ENCODE peak calls at places on chromosomes 7 and 10, in five cellular contexts. I, A, S, L and H are unnamed samples.

GRCh38 chr7:142542938-142543337 is 206.3 kb upstream of the PRSS1 start:
- DNase-seq in S (no peak), A (no peak), I (no peak), L (no peak), H (no peak)

GRCh38 chr7:151954866-151955820 is 1.1 kb upstream of the GALNTL5 start:
- DNase-seq in A (peak; percentile 51), L (no peak), I (peak; percentile 48), S (no peak), H (no peak)

GRCh38 chr10:119263966-119264621 is 56.7 kb downstream of the GRK5 start:
- DNase-seq in A (no peak), I (no peak), L (no peak), S (no peak), H (no peak)

GRCh38 chr10:79348640-79348988 is 1.3 kb downstream of the PPIF start:
- DNase-seq in I (no peak), L (no peak), A (peak; percentile 84), S (no peak), H (peak; percentile 74)

GRCh38 chr10:117535045-117535751 is 7.3 kb upstream of the EMX2 start:
- DNase-seq in A (no peak), S (no peak), L (no peak), I (no peak), H (no peak)

GRCh38 chr10:101894266-101894665 is 50.7 kb upstream of the KCNIP2 start:
- DNase-seq in I (no peak), S (no peak), L (no peak), A (no peak), H (no peak)

GRCh38 chr10:92965314-92965713 is 95.3 kb upstream of the CYP26C1 start:
- DNase-seq in L (no peak), S (no peak), A (no peak), I (no peak), H (no peak)

GRCh38 chr7:4610768-4611467 is 71.2 kb upstream of the FOXK1 start:
- DNase-seq in A (peak; percentile 71), L (no peak), I (peak; percentile 58), S (peak; percentile 24), H (no peak)

GRCh38 chr10:133167693-133168616 is 7.9 kb downstream of the KNDC1 start:
- DNase-seq in A (no peak), L (no peak), S (no peak), I (no peak), H (peak; percentile 33)

GRCh38 chr7:13016633-13017324 is 329.3 kb downstream of the ARL4A start:
- DNase-seq in I (no peak), A (no peak), S (no peak), L (no peak), H (no peak)

GRCh38 chr10:2964632-2965296 is 102.6 kb upstream of the PFKP start:
- DNase-seq in I (no peak), A (no peak), L (no peak), S (no peak), H (no peak)

GRCh38 chr10:71156436-71156835 is 55.9 kb upstream of the UNC5B start:
- DNase-seq in A (no peak), I (no peak), L (no peak), S (no peak), H (no peak)

GRCh38 chr10:93752761-93753160 is 5.0 kb upstream of the LGI1 start:
- DNase-seq in L (no peak), S (no peak), I (no peak), A (no peak), H (no peak)

GRCh38 chr7:19213746-19214145 is 68.5 kb upstream of the FERD3L start:
- DNase-seq in S (no peak), L (no peak), A (no peak), I (no peak), H (no peak)

GRCh38 chr10:32955790-32956189 is 2.2 kb downstream of the ITGB1 start:
- DNase-seq in L (no peak), S (no peak), I (no peak), A (no peak), H (no peak)

GRCh38 chr10:129322872-129323271 is 144.2 kb upstream of the MGMT start:
- DNase-seq in A (no peak), S (no peak), L (no peak), I (no peak), H (no peak)

GRCh38 chr10:87593702-87594101 is 66.0 kb upstream of the PAPSS2 start:
- DNase-seq in L (peak; percentile 11), A (no peak), S (no peak), I (no peak), H (no peak)

GRCh38 chr7:48255046-48255445 is 83.8 kb downstream of the ABCA13 start:
- DNase-seq in I (no peak), L (no peak), S (no peak), A (no peak), H (no peak)

GRCh38 chr10:22988581-22989360 is 60.9 kb downstream of the ARMC3 start:
- DNase-seq in A (peak; percentile 63), L (peak; percentile 23), I (peak; percentile 69), S (peak; percentile 57), H (no peak)

DNA sequence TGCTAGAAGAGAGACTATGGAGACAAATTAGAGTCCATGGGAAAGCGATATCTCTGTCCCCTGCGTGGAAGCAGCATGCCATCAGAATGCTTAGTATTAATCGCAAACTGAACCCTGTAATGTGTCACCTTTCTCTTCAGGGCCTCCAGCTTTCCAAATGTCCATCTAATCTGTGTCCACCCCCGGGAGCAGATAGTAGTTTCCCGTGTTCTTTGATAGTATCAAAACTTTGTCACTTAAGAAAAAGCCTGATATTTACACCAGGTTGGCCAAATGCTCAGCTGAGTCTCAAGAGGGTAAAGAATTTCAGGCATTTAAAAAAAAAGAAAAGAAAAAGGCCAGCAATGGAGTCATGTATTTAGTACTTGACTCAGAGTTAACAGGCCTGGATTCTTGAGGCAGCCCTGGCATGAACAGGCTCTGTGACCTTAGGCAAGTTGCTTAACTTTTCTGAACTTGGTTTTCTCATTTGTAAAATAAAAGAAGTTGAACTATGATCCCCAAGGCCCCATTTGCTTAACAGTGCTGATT is 10.4 kb upstream of the GSAP start:
- DNase-seq in S (no peak), I (no peak), A (no peak), L (no peak), H (no peak)
- H3K27ac ChIP-seq in S (no peak overlapping the region), I (no peak overlapping the region), A (no peak overlapping the region), L (peak overlapping the region; percentile 77), H (no peak overlapping the region)

DNA sequence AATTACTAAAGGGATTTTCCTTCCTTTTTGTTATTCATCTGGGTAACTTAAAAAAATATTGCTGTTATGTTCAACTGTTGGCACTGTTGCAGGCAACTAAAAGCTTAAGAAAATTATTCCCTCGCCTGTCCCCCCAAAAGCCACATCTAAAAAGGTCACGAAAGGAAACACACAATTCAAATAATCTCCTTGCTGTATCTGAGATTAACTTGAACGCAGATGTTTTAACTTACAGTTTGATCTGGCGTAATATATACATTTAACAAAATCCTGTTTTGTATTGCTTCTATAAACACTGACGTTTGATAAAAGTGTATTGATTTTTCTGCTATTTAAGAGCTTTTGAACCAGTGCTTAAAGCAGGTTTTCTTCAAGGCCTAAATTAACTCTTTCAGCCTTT is 432.1 kb downstream of the SUGCT start:
- DNase-seq in L (no peak), A (no peak), I (no peak), S (no peak), H (no peak)
- H3K4me3 ChIP-seq in L (no peak overlapping the region), A (no peak overlapping the region), I (no peak overlapping the region), S (no peak overlapping the region), H (no peak overlapping the region)

GRCh38 chr10:31320598-31321211 is 1.7 kb downstream of the ZEB1 start:
- DNase-seq in I (peak; percentile 48), A (peak; percentile 16), S (peak; percentile 58), L (no peak), H (peak; percentile 75)

GRCh38 chr10:31320179-31320597 is 1.2 kb downstream of the ZEB1 start:
- DNase-seq in L (no peak), S (peak; percentile 54), I (peak; percentile 41), A (peak; percentile 13), H (peak; percentile 78)

GRCh38 chr10:31319602-31320178 is 674 bp downstream of the ZEB1 start:
- DNase-seq in S (no peak), I (no peak), A (no peak), L (no peak), H (no peak)

GRCh38 chr10:31321396-31321941 is 2.5 kb downstream of the ZEB1 start:
- DNase-seq in A (no peak), I (no peak), S (peak; percentile 17), L (no peak), H (no peak)

GRCh38 chr10:31322647-31323046 is 3.6 kb downstream of the ZEB1 start:
- DNase-seq in A (no peak), S (no peak), L (no peak), I (no peak), H (no peak)
- TF ChIP-seq CTCF in A (no peak), S (no peak), L (peak; percentile 48), I (no peak), H (no peak)

GRCh38 chr7:84111842-84112241 is 82.7 kb downstream of the SEMA3A start:
- DNase-seq in I (no peak), L (no peak), S (no peak), A (no peak), H (no peak)
- H3K27ac ChIP-seq in I (no peak overlapping the region), L (no peak overlapping the region), S (no peak overlapping the region), A (no peak overlapping the region), H (no peak overlapping the region)